ENCODE peak calls at places on chromosome 7, in six cellular contexts. C, K, B, L, T and I are unnamed samples.

GRCh38 chr7:156772725-156773124 is 120.3 kb downstream of the LMBR1 start:
- DNase-seq in T (no peak), B (no peak), L (no peak), K (no peak), C (no peak), I (no peak)

GRCh38 chr7:157673573-157673972 is 336.8 kb downstream of the DNAJB6 start:
- DNase-seq in L (no peak), K (peak), C (no peak), T (no peak), B (no peak), I (no peak)

GRCh38 chr7:66140924-66141323 is 26.3 kb downstream of the CRCP start:
- DNase-seq in K (peak), L (peak), B (peak), C (no peak), T (peak), I (no peak)

GRCh38 chr7:41699532-41699931 is 3.4 kb downstream of the INHBA start:
- DNase-seq in K (peak), L (no peak), B (no peak), C (no peak), T (no peak), I (no peak)

GRCh38 chr7:73626814-73627213 is 2.5 kb upstream of the MLXIPL start:
- DNase-seq in T (no peak), B (no peak), L (no peak), C (no peak), K (no peak), I (no peak)

GRCh38 chr7:68691261-68692216 is 906.7 kb upstream of the AUTS2 start:
- DNase-seq in B (no peak), K (no peak), L (no peak), C (no peak), T (no peak), I (peak)

GRCh38 chr7:36514289-36515243 is 124.9 kb downstream of the ANLN start:
- DNase-seq in K (peak), C (no peak), L (no peak), B (no peak), T (no peak), I (no peak)

GRCh38 chr7:40303996-40304395 is 169.2 kb downstream of the SUGCT start:
- DNase-seq in C (no peak), T (no peak), K (no peak), L (no peak), B (no peak), I (no peak)

GRCh38 chr7:132049462-132050304 is 493.3 kb upstream of the PODXL start:
- DNase-seq in L (no peak), B (no peak), T (no peak), K (peak), C (no peak), I (no peak)

GRCh38 chr7:25812086-25812855 is 339.7 kb upstream of the NFE2L3 start:
- DNase-seq in L (no peak), B (no peak), C (no peak), K (no peak), T (no peak), I (no peak)

GRCh38 chr7:42792841-42793240 is 119.0 kb downstream of the C7orf25 start:
- DNase-seq in T (no peak), L (no peak), K (no peak), B (no peak), C (no peak), I (no peak)

GRCh38 chr7:123712619-123713018 is 36.2 kb downstream of the WASL start:
- DNase-seq in L (no peak), K (no peak), T (no peak), C (no peak), B (no peak), I (no peak)

GRCh38 chr7:128831178-128831993 is 1.2 kb downstream of the FLNC start:
- DNase-seq in L (peak), B (peak), C (no peak), T (no peak), K (peak), I (no peak)

GRCh38 chr7:43135129-43135528 is 22.7 kb downstream of the HECW1 start:
- DNase-seq in T (no peak), L (no peak), K (peak), B (no peak), C (no peak), I (peak)

GRCh38 chr7:134643131-134643530 is 3.5 kb upstream of the BPGM start:
- DNase-seq in C (no peak), B (no peak), K (no peak), T (no peak), L (no peak), I (peak)

GRCh38 chr7:2482725-2483451 is 6.7 kb upstream of the GRIFIN start:
- DNase-seq in T (no peak), C (no peak), L (no peak), K (peak), B (no peak), I (no peak)

GRCh38 chr7:90625562-90625961 is 29.4 kb downstream of the CDK14 start:
- DNase-seq in L (peak), K (peak), B (peak), C (no peak), T (no peak), I (no peak)

GRCh38 chr7:64312826-64313225 is 935 bp upstream of the ZNF736 start:
- DNase-seq in T (no peak), K (no peak), L (no peak), C (no peak), B (no peak), I (no peak)

GRCh38 chr7:73681031-73681430 is 2.2 kb downstream of the DNAJC30 start:
- DNase-seq in C (no peak), B (no peak), K (no peak), L (no peak), T (no peak), I (peak)

GRCh38 chr7:142323706-142324105 is 65.8 kb upstream of the PRSS58 start:
- DNase-seq in C (no peak), B (no peak), K (peak), T (peak), L (no peak), I (no peak)

GRCh38 chr7:106041140-106041717 is 70.9 kb downstream of the SYPL1 start:
- DNase-seq in K (peak), B (no peak), C (no peak), L (no peak), T (no peak), I (no peak)

GRCh38 chr7:37921340-37921805 is 933 bp downstream of the EPDR1 start:
- DNase-seq in B (peak), L (peak), C (no peak), T (peak), K (peak), I (no peak)

GRCh38 chr7:29005829-29006228 is 47.7 kb upstream of the TRIL start:
- DNase-seq in K (no peak), T (no peak), B (no peak), L (no peak), C (no peak), I (no peak)

GRCh38 chr7:105849122-105849855 is 27.1 kb downstream of the ATXN7L1 start:
- DNase-seq in B (no peak), C (peak), K (peak), L (no peak), T (no peak), I (no peak)

GRCh38 chr7:5495581-5496375 is 72.1 kb upstream of the TNRC18 start:
- DNase-seq in K (peak), C (no peak), B (no peak), T (peak), L (peak), I (no peak)

GRCh38 chr7:55568613-55569268 is 3.6 kb downstream of the VOPP1 start:
- DNase-seq in L (no peak), B (no peak), T (no peak), C (no peak), K (no peak), I (no peak)

DNA sequence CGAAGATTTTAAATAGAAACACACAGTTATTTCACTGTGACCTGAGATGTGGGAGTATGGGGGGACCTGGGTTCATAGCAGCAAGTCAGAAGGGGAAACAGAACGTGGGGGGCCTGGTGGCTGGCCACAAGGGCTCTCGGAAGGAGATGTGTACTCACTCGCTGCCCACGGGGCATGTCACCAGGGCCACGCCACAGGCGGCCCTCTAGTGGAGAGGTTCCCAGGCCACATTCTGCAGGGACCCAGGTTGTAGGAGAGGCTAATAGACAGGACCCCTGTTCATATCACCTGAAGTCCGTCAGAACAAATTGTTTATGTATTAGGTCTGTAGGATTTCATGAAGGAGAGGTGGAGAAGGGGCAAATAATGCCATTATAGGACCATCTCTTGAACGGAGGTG is 25.1 kb upstream of the SVOPL start:
- DNase-seq in B (no peak), C (no peak), L (no peak), K (peak), T (no peak), I (no peak)
- TF ChIP-seq CTCF in B (no peak), C (no peak), L (no peak), K (peak), T (no peak), I (peak)

GRCh38 chr7:51209426-51209825 is 107.2 kb downstream of the COBL start:
- DNase-seq in B (no peak), L (no peak), K (no peak), T (no peak), C (no peak), I (no peak)
- H3K4me3 ChIP-seq in B (no peak), L (no peak), K (no peak), T (no peak), C (no peak), I (no peak)

GRCh38 chr7:108094375-108094774 is 35.8 kb downstream of the LAMB4 start:
- DNase-seq in K (no peak), L (no peak), C (no peak), T (no peak), B (no peak), I (no peak)

GRCh38 chr7:108094933-108095710 is 35.0 kb downstream of the LAMB4 start:
- DNase-seq in T (peak), L (peak), C (no peak), K (no peak), B (no peak), I (peak)

GRCh38 chr7:108099650-108100049 is 30.5 kb downstream of the LAMB4 start:
- DNase-seq in B (no peak), C (no peak), K (no peak), L (no peak), T (no peak), I (no peak)

GRCh38 chr7:108096996-108097395 is 33.2 kb downstream of the LAMB4 start:
- DNase-seq in C (no peak), L (no peak), K (no peak), T (no peak), B (no peak), I (no peak)

DNA sequence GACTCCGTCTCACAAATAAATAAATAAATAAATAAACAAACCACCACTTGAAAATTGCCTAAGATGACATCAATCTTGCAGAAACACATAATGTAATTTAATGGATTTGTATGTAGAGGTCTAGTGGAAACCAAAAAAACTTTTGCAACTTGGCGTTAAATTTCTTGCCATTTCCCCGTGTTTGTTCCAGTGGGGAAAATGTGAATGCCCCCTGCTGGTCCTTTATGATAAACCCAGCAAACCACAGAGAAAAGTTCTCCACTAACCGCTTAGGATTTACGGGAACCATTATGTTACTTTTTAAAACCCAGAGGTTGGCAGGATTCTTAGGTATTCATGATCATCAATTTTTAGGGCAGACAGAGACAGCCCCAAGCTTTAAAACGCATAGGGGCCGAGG is 32.5 kb downstream of the LAMB4 start:
- DNase-seq in C (no peak), L (no peak), K (no peak), B (no peak), T (no peak), I (no peak)
- TF ChIP-seq CTCF in C (no peak), L (peak), K (peak), B (peak), T (peak), I (peak)

DNA sequence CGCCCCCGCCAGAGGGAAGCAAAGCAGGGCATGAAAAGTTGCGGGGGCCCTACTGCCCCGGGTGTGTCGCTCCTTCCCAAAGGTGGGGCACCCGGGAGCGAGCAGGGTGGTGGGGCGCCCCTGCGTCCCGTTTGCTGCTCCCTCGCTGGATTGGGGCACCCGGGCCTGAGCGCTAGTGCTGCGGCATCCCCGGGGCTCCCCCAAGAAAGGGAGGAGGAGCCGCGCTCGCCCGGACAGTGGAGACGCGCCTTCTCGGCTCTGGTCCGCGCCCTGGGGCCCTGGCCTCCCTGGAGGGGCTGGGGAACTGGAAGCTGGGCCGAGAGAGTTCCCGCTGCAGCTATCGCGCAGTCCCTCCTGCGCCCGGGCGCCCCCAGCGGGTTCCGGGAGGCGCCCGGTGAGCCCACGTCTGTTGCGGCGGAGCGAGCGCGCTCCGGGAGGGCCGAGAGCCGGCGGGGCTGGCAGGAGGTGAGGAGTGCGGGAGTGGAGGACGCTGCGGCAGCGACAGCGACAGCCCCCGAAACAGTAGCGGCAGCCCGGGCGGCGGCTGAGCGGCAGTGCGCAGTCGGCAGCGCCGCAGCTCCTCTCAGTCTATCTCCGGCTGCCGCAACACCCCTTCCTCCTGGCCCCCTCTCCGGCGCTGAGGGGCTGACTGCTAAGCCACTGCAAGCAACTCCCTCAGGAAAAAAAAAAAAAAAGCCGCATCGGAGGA is 505 bp upstream of the BMPER start:
- DNase-seq in C (no peak), L (no peak), T (peak), K (peak), B (peak), I (no peak)
- H3K4me3 ChIP-seq in C (peak), L (peak), T (peak), K (peak), B (peak), I (peak)

GRCh38 chr7:31937982-31938381 is 132.2 kb downstream of the PDE1C start:
- DNase-seq in B (no peak), T (no peak), L (no peak), K (no peak), C (no peak), I (no peak)

GRCh38 chr7:31933481-31933880 is 136.7 kb downstream of the PDE1C start:
- DNase-seq in B (no peak), K (no peak), C (no peak), L (no peak), T (no peak), I (no peak)

GRCh38 chr7:31935115-31935514 is 135.1 kb downstream of the PDE1C start:
- DNase-seq in L (no peak), K (no peak), B (no peak), T (no peak), C (no peak), I (no peak)

GRCh38 chr7:31935671-31936070 is 134.5 kb downstream of the PDE1C start:
- DNase-seq in C (no peak), B (no peak), L (no peak), K (no peak), T (no peak), I (no peak)

DNA sequence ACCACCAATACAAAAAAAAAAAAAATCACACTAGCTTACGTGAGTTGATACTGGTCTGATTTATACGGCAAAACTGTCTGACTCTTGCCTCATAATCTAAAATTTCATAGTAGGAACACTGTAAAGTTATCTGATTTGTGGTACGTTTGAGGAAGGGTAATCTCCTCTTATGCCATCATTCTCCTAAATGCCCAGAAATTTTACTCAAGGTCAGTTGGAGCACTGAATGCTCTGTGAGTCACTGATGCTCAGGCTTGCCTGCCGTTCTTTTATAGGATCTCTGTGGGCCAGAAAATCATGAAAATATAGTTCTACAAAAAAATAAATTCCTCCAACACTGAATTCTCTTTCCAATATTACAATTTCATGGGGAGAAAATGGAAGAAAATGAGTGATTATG is 135.7 kb downstream of the PDE1C start:
- DNase-seq in K (no peak), L (no peak), T (no peak), C (no peak), B (no peak), I (no peak)
- TF ChIP-seq CTCF in K (no peak), L (no peak), T (no peak), C (no peak), B (no peak), I (no peak)

GRCh38 chr7:147089608-147090007 is 973.0 kb downstream of the CNTNAP2 start:
- DNase-seq in K (no peak), C (no peak), L (no peak), T (no peak), B (no peak), I (no peak)
- H3K4me3 ChIP-seq in K (no peak), C (no peak), L (no peak), T (no peak), B (no peak), I (no peak)

GRCh38 chr7:133528796-133529195 is 275.9 kb downstream of the EXOC4 start:
- DNase-seq in C (no peak), B (no peak), L (no peak), T (no peak), K (no peak), I (no peak)

GRCh38 chr7:133530682-133531081 is 277.8 kb downstream of the EXOC4 start:
- DNase-seq in K (no peak), B (no peak), L (no peak), T (no peak), C (no peak), I (no peak)

GRCh38 chr7:133534816-133535215 is 281.9 kb downstream of the EXOC4 start:
- DNase-seq in T (no peak), L (no peak), C (no peak), B (no peak), K (no peak), I (no peak)

GRCh38 chr7:133535308-133535707 is 282.4 kb downstream of the EXOC4 start:
- DNase-seq in K (no peak), C (no peak), L (no peak), T (no peak), B (no peak), I (no peak)

GRCh38 chr7:133529861-133530260 is 277.0 kb downstream of the EXOC4 start:
- DNase-seq in T (no peak), L (no peak), B (no peak), K (no peak), C (no peak), I (no peak)
- TF ChIP-seq CTCF in T (no peak), L (no peak), B (no peak), K (no peak), C (no peak), I (no peak)

GRCh38 chr7:24755541-24756416 is 1.5 kb downstream of the GSDME start:
- DNase-seq in K (no peak), T (no peak), C (no peak), L (no peak), B (no peak), I (no peak)
- H3K4me3 ChIP-seq in K (no peak), T (no peak), C (no peak), L (peak), B (peak), I (peak)

DNA sequence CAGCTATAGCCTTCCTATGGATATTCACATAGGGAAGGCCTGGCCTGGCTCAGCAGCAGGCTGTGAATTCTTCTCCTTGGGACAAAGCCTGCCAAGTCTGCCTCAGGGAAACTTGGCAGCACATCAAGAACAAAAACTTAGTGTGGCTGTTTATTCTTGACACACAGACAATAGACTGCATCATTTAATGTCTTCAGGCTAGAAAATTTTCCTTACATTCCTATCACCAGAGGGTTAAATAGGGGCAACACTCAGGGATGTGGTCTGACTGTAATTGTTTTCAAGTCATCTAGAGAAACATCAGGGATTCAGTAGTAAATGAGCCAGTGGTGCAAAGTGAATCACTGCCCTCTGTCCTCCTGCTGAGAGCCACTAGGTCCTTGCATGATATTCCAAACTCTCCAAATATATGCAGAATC is 137.3 kb downstream of the SEMA3C start:
- DNase-seq in C (no peak), B (no peak), K (peak), T (no peak), L (peak), I (peak)
- TF ChIP-seq CTCF in C (no peak), B (no peak), K (no peak), T (no peak), L (no peak), I (no peak)